ENCODE peak calls at places on chromosomes 1 and 21, in ten cellular contexts. C, V, A, I, S, Y, E, Q, U and G are unnamed samples.

GRCh38 chr1:119713039-119713537 is 1.4 kb downstream of the PHGDH start:
- DNase-seq in U (no peak), Y (peak; percentile 77), I (no peak), A (peak; percentile 22), Q (no peak), E (peak; percentile 20), V (peak; percentile 49), C (no peak), S (peak; percentile 23), G (no peak)

GRCh38 chr1:31861346-31861745 is 45.5 kb upstream of the SPOCD1 start:
- DNase-seq in A (no peak), I (no peak), C (no peak), E (no peak), U (no peak), Q (no peak), V (no peak), S (no peak), Y (no peak), G (peak; percentile 24)

GRCh38 chr1:101331794-101332193 is 95.0 kb downstream of the S1PR1 start:
- DNase-seq in I (no peak), S (no peak), C (no peak), V (no peak), A (no peak), U (no peak), E (no peak), Q (no peak), Y (no peak), G (no peak)

GRCh38 chr21:46621457-46622182 is 13.9 kb upstream of the PRMT2 start:
- DNase-seq in S (no peak), C (no peak), Q (no peak), Y (peak; percentile 98), U (no peak), A (no peak), I (no peak), V (peak; percentile 86), E (no peak), G (no peak)

GRCh38 chr1:64829411-64830033 is 84.6 kb downstream of the RAVER2 start:
- DNase-seq in A (no peak), U (no peak), I (no peak), C (no peak), Q (no peak), E (no peak), Y (no peak), S (no peak), V (no peak), G (no peak)

GRCh38 chr1:178407662-178408061 is 89.1 kb downstream of the CLEC20A start:
- DNase-seq in S (no peak), E (peak; percentile 5), C (no peak), V (no peak), Y (no peak), Q (no peak), I (peak; percentile 6), A (no peak), U (no peak), G (no peak)

GRCh38 chr1:203152158-203153034 is 23.2 kb downstream of the MYBPH start:
- DNase-seq in V (no peak), Y (no peak), C (no peak), I (no peak), Q (no peak), U (no peak), A (peak; percentile 55), S (no peak), E (peak; percentile 57), G (no peak)

GRCh38 chr1:145884675-145885074 is 991 bp downstream of the ANKRD35 start:
- DNase-seq in U (no peak), Y (no peak), S (no peak), I (no peak), E (peak; percentile 91), C (no peak), Q (no peak), A (peak; percentile 55), V (no peak), G (no peak)

GRCh38 chr21:36260802-36261201 is 59.2 kb upstream of the MORC3 start:
- DNase-seq in Q (no peak), C (no peak), I (no peak), U (no peak), S (no peak), A (no peak), Y (no peak), E (no peak), V (no peak), G (no peak)